ENCODE peak calls at places on chromosomes 16 and 17, in six cellular contexts. One of them, this sample, is unnamed.

GRCh38 chr17:41707803-41708669 is 4.1 kb upstream of the GAST start:
- DNase-seq in Calu3: no peak
- DNase-seq in activated T-cell treated with anti-CD3 and anti-CD28 coated beads for 24 hours: no peak
- DNase-seq in mucosa of descending colon: no peak
- DNase-seq in adrenal gland: no peak
- DNase-seq in GM10248: no peak
- DNase-seq in this sample: no peak

GRCh38 chr17:75455896-75456416 is 479 bp upstream of the TMEM94 start:
- DNase-seq in Calu3: no peak
- DNase-seq in activated T-cell treated with anti-CD3 and anti-CD28 coated beads for 24 hours: no peak
- DNase-seq in mucosa of descending colon: peak
- DNase-seq in adrenal gland: no peak
- DNase-seq in GM10248: no peak
- DNase-seq in this sample: no peak

GRCh38 chr16:55622930-55623561 is 32.7 kb upstream of the SLC6A2 start:
- DNase-seq in Calu3: peak
- DNase-seq in activated T-cell treated with anti-CD3 and anti-CD28 coated beads for 24 hours: no peak
- DNase-seq in mucosa of descending colon: no peak
- DNase-seq in adrenal gland: no peak
- DNase-seq in GM10248: no peak
- DNase-seq in this sample: peak

GRCh38 chr16:24980077-24980793 is 34.9 kb downstream of the ARHGAP17 start:
- DNase-seq in Calu3: peak
- DNase-seq in activated T-cell treated with anti-CD3 and anti-CD28 coated beads for 24 hours: no peak
- DNase-seq in mucosa of descending colon: no peak
- DNase-seq in adrenal gland: peak
- DNase-seq in GM10248: peak
- DNase-seq in this sample: no peak

GRCh38 chr16:87569601-87570559 is 32.4 kb upstream of the JPH3 start:
- DNase-seq in Calu3: no peak
- DNase-seq in activated T-cell treated with anti-CD3 and anti-CD28 coated beads for 24 hours: no peak
- DNase-seq in mucosa of descending colon: no peak
- DNase-seq in adrenal gland: no peak
- DNase-seq in GM10248: no peak
- DNase-seq in this sample: no peak

GRCh38 chr16:30786936-30787612 is at the start of gene ZNF629:
- DNase-seq in Calu3: peak
- DNase-seq in activated T-cell treated with anti-CD3 and anti-CD28 coated beads for 24 hours: no peak
- DNase-seq in mucosa of descending colon: peak
- DNase-seq in adrenal gland: peak
- DNase-seq in GM10248: no peak
- DNase-seq in this sample: peak

GRCh38 chr16:51337662-51338061 is 186.6 kb upstream of the SALL1 start:
- DNase-seq in Calu3: peak
- DNase-seq in activated T-cell treated with anti-CD3 and anti-CD28 coated beads for 24 hours: no peak
- DNase-seq in mucosa of descending colon: no peak
- DNase-seq in adrenal gland: no peak
- DNase-seq in GM10248: no peak
- DNase-seq in this sample: peak

GRCh38 chr16:69481901-69482341 is 57.5 kb downstream of the CYB5B start:
- DNase-seq in Calu3: no peak
- DNase-seq in activated T-cell treated with anti-CD3 and anti-CD28 coated beads for 24 hours: no peak
- DNase-seq in mucosa of descending colon: peak
- DNase-seq in adrenal gland: peak
- DNase-seq in GM10248: no peak
- DNase-seq in this sample: no peak

GRCh38 chr17:72145972-72146755 is 25.3 kb downstream of the SOX9 start:
- DNase-seq in Calu3: no peak
- DNase-seq in activated T-cell treated with anti-CD3 and anti-CD28 coated beads for 24 hours: no peak
- DNase-seq in mucosa of descending colon: no peak
- DNase-seq in adrenal gland: no peak
- DNase-seq in GM10248: no peak
- DNase-seq in this sample: no peak

GRCh38 chr17:42784811-42785592 is 4.6 kb downstream of the WNK4 start:
- DNase-seq in Calu3: no peak
- DNase-seq in activated T-cell treated with anti-CD3 and anti-CD28 coated beads for 24 hours: no peak
- DNase-seq in mucosa of descending colon: no peak
- DNase-seq in adrenal gland: no peak
- DNase-seq in GM10248: no peak
- DNase-seq in this sample: no peak

GRCh38 chr16:15975172-15975571 is 25.8 kb downstream of the ABCC1 start:
- DNase-seq in Calu3: no peak
- DNase-seq in activated T-cell treated with anti-CD3 and anti-CD28 coated beads for 24 hours: no peak
- DNase-seq in mucosa of descending colon: no peak
- DNase-seq in adrenal gland: no peak
- DNase-seq in GM10248: no peak
- DNase-seq in this sample: no peak

GRCh38 chr16:73434621-73435020 is 386.7 kb upstream of the ZFHX3 start:
- DNase-seq in Calu3: no peak
- DNase-seq in activated T-cell treated with anti-CD3 and anti-CD28 coated beads for 24 hours: no peak
- DNase-seq in mucosa of descending colon: no peak
- DNase-seq in adrenal gland: no peak
- DNase-seq in GM10248: no peak
- DNase-seq in this sample: no peak

GRCh38 chr17:67139289-67139688 is 94.9 kb downstream of the CACNG1 start:
- DNase-seq in Calu3: no peak
- DNase-seq in activated T-cell treated with anti-CD3 and anti-CD28 coated beads for 24 hours: no peak
- DNase-seq in mucosa of descending colon: no peak
- DNase-seq in adrenal gland: no peak
- DNase-seq in GM10248: no peak
- DNase-seq in this sample: no peak

GRCh38 chr17:59492091-59492451 is 73.3 kb upstream of the DHX40 start:
- DNase-seq in Calu3: no peak
- DNase-seq in activated T-cell treated with anti-CD3 and anti-CD28 coated beads for 24 hours: no peak
- DNase-seq in mucosa of descending colon: no peak
- DNase-seq in adrenal gland: no peak
- DNase-seq in GM10248: no peak
- DNase-seq in this sample: no peak